ENCODE peak calls at places on chromosomes 5 and 9, in seven cellular contexts. One of them, this sample, is unnamed.

GRCh38 chr5:99640646-99641045 is 711.8 kb upstream of the CHD1 start:
- DNase-seq in NCI-H460: no peak
- DNase-seq in putamen: no peak
- DNase-seq in prostate gland: no peak
- DNase-seq in dorsolateral prefrontal cortex: no peak
- DNase-seq in cardiac muscle cell: no peak
- DNase-seq in ELF-1: no peak
- DNase-seq in this sample: no peak

GRCh38 chr5:111066261-111066938 is 5.1 kb upstream of the TSLP start:
- DNase-seq in NCI-H460: no peak
- DNase-seq in putamen: no peak
- DNase-seq in prostate gland: no peak
- DNase-seq in dorsolateral prefrontal cortex: no peak
- DNase-seq in cardiac muscle cell: peak; percentile 37
- DNase-seq in ELF-1: no peak
- DNase-seq in this sample: no peak

GRCh38 chr9:20948703-20949102 is 82.7 kb downstream of the HACD4 start:
- DNase-seq in NCI-H460: no peak
- DNase-seq in putamen: no peak
- DNase-seq in prostate gland: no peak
- DNase-seq in dorsolateral prefrontal cortex: no peak
- DNase-seq in cardiac muscle cell: no peak
- DNase-seq in ELF-1: no peak
- DNase-seq in this sample: no peak

GRCh38 chr9:133583586-133583985 is 25.6 kb downstream of the FAM163B start:
- DNase-seq in NCI-H460: no peak
- DNase-seq in putamen: no peak
- DNase-seq in prostate gland: no peak
- DNase-seq in dorsolateral prefrontal cortex: no peak
- DNase-seq in cardiac muscle cell: peak; percentile 52
- DNase-seq in ELF-1: no peak
- DNase-seq in this sample: no peak

GRCh38 chr9:115939065-115939765 is 214.4 kb upstream of the PAPPA start:
- DNase-seq in NCI-H460: peak; percentile 48
- DNase-seq in putamen: no peak
- DNase-seq in prostate gland: no peak
- DNase-seq in dorsolateral prefrontal cortex: no peak
- DNase-seq in cardiac muscle cell: peak; percentile 84
- DNase-seq in ELF-1: no peak
- DNase-seq in this sample: peak; percentile 71

GRCh38 chr5:135030123-135030517 is 3.9 kb downstream of the PITX1 start:
- DNase-seq in NCI-H460: no peak
- DNase-seq in putamen: no peak
- DNase-seq in prostate gland: no peak
- DNase-seq in dorsolateral prefrontal cortex: no peak
- DNase-seq in cardiac muscle cell: no peak
- DNase-seq in ELF-1: peak; percentile 59
- DNase-seq in this sample: no peak

GRCh38 chr9:113876806-113877236 is 712 bp downstream of the ZNF618 start:
- DNase-seq in NCI-H460: no peak
- DNase-seq in putamen: no peak
- DNase-seq in prostate gland: no peak
- DNase-seq in dorsolateral prefrontal cortex: no peak
- DNase-seq in cardiac muscle cell: peak; percentile 36
- DNase-seq in ELF-1: no peak
- DNase-seq in this sample: peak; percentile 31

GRCh38 chr5:181164076-181164952 is 16.9 kb downstream of the OR2V2 start:
- DNase-seq in NCI-H460: no peak
- DNase-seq in putamen: no peak
- DNase-seq in prostate gland: no peak
- DNase-seq in dorsolateral prefrontal cortex: no peak
- DNase-seq in cardiac muscle cell: peak; percentile 30
- DNase-seq in ELF-1: peak; percentile 79
- DNase-seq in this sample: no peak

GRCh38 chr5:68435611-68436010 is 220.1 kb downstream of the PIK3R1 start:
- DNase-seq in NCI-H460: no peak
- DNase-seq in putamen: no peak
- DNase-seq in prostate gland: no peak
- DNase-seq in dorsolateral prefrontal cortex: no peak
- DNase-seq in cardiac muscle cell: no peak
- DNase-seq in ELF-1: no peak
- DNase-seq in this sample: no peak

GRCh38 chr5:84213861-84214260 is 170.8 kb downstream of the EDIL3 start:
- DNase-seq in NCI-H460: no peak
- DNase-seq in putamen: no peak
- DNase-seq in prostate gland: no peak
- DNase-seq in dorsolateral prefrontal cortex: no peak
- DNase-seq in cardiac muscle cell: peak; percentile 11
- DNase-seq in ELF-1: no peak
- DNase-seq in this sample: no peak

GRCh38 chr5:32443145-32443540 is 1.4 kb downstream of the ZFR start:
- DNase-seq in NCI-H460: no peak
- DNase-seq in putamen: peak; percentile 21
- DNase-seq in prostate gland: no peak
- DNase-seq in dorsolateral prefrontal cortex: no peak
- DNase-seq in cardiac muscle cell: peak; percentile 21
- DNase-seq in ELF-1: no peak
- DNase-seq in this sample: no peak

GRCh38 chr5:61289241-61289640 is 42.8 kb upstream of the ZSWIM6 start:
- DNase-seq in NCI-H460: no peak
- DNase-seq in putamen: no peak
- DNase-seq in prostate gland: no peak
- DNase-seq in dorsolateral prefrontal cortex: no peak
- DNase-seq in cardiac muscle cell: no peak
- DNase-seq in ELF-1: peak; percentile 72
- DNase-seq in this sample: no peak

GRCh38 chr5:31471916-31472315 is 60.0 kb downstream of the DROSHA start:
- DNase-seq in NCI-H460: no peak
- DNase-seq in putamen: no peak
- DNase-seq in prostate gland: no peak
- DNase-seq in dorsolateral prefrontal cortex: no peak
- DNase-seq in cardiac muscle cell: no peak
- DNase-seq in ELF-1: no peak
- DNase-seq in this sample: peak; percentile 47

GRCh38 chr5:105163547-105163946 is 1601.0 kb upstream of the NUDT12 start:
- DNase-seq in NCI-H460: no peak
- DNase-seq in putamen: no peak
- DNase-seq in prostate gland: no peak
- DNase-seq in dorsolateral prefrontal cortex: no peak
- DNase-seq in cardiac muscle cell: no peak
- DNase-seq in ELF-1: no peak
- DNase-seq in this sample: no peak

GRCh38 chr9:32456564-32456963 is 69.4 kb downstream of the RIGI start:
- DNase-seq in NCI-H460: no peak
- DNase-seq in putamen: no peak
- DNase-seq in prostate gland: no peak
- DNase-seq in dorsolateral prefrontal cortex: no peak
- DNase-seq in cardiac muscle cell: peak; percentile 26
- DNase-seq in ELF-1: no peak
- DNase-seq in this sample: no peak

GRCh38 chr9:13049223-13049622 is 230.3 kb downstream of the MPDZ start:
- DNase-seq in NCI-H460: no peak
- DNase-seq in putamen: no peak
- DNase-seq in prostate gland: no peak
- DNase-seq in dorsolateral prefrontal cortex: no peak
- DNase-seq in cardiac muscle cell: no peak
- DNase-seq in ELF-1: no peak
- DNase-seq in this sample: no peak

GRCh38 chr5:171483453-171484177 is 64.2 kb downstream of the FGF18 start:
- DNase-seq in NCI-H460: no peak
- DNase-seq in putamen: no peak
- DNase-seq in prostate gland: no peak
- DNase-seq in dorsolateral prefrontal cortex: no peak
- DNase-seq in cardiac muscle cell: peak; percentile 94
- DNase-seq in ELF-1: no peak
- DNase-seq in this sample: no peak

GRCh38 chr5:54309751-54310432 is 481 bp downstream of the ARL15 start:
- DNase-seq in NCI-H460: no peak
- DNase-seq in putamen: peak; percentile 23
- DNase-seq in prostate gland: peak; percentile 43
- DNase-seq in dorsolateral prefrontal cortex: peak; percentile 15
- DNase-seq in cardiac muscle cell: peak; percentile 21
- DNase-seq in ELF-1: no peak
- DNase-seq in this sample: no peak

GRCh38 chr5:170629566-170630175 is 125.9 kb downstream of the KCNIP1 start:
- DNase-seq in NCI-H460: no peak
- DNase-seq in putamen: no peak
- DNase-seq in prostate gland: no peak
- DNase-seq in dorsolateral prefrontal cortex: no peak
- DNase-seq in cardiac muscle cell: no peak
- DNase-seq in ELF-1: no peak
- DNase-seq in this sample: no peak

GRCh38 chr9:86732514-86732913 is 214.8 kb downstream of the GAS1 start:
- DNase-seq in NCI-H460: no peak
- DNase-seq in putamen: no peak
- DNase-seq in prostate gland: no peak
- DNase-seq in dorsolateral prefrontal cortex: no peak
- DNase-seq in cardiac muscle cell: peak; percentile 84
- DNase-seq in ELF-1: no peak
- DNase-seq in this sample: peak; percentile 95

GRCh38 chr5:96340357-96340756 is 92.7 kb downstream of the PCSK1 start:
- DNase-seq in NCI-H460: no peak
- DNase-seq in putamen: no peak
- DNase-seq in prostate gland: no peak
- DNase-seq in dorsolateral prefrontal cortex: no peak
- DNase-seq in cardiac muscle cell: peak; percentile 34
- DNase-seq in ELF-1: no peak
- DNase-seq in this sample: no peak

GRCh38 chr9:121240394-121241145 is 27.4 kb upstream of the GSN start:
- DNase-seq in NCI-H460: no peak
- DNase-seq in putamen: no peak
- DNase-seq in prostate gland: no peak
- DNase-seq in dorsolateral prefrontal cortex: no peak
- DNase-seq in cardiac muscle cell: no peak
- DNase-seq in ELF-1: no peak
- DNase-seq in this sample: no peak

GRCh38 chr5:170597109-170597741 is 93.4 kb downstream of the KCNIP1 start:
- DNase-seq in NCI-H460: no peak
- DNase-seq in putamen: peak; percentile 18
- DNase-seq in prostate gland: no peak
- DNase-seq in dorsolateral prefrontal cortex: peak; percentile 43
- DNase-seq in cardiac muscle cell: peak; percentile 18
- DNase-seq in ELF-1: peak; percentile 15
- DNase-seq in this sample: peak; percentile 73

GRCh38 chr9:70093944-70094343 is 50.3 kb downstream of the MAMDC2 start:
- DNase-seq in NCI-H460: no peak
- DNase-seq in putamen: no peak
- DNase-seq in prostate gland: no peak
- DNase-seq in dorsolateral prefrontal cortex: no peak
- DNase-seq in cardiac muscle cell: no peak
- DNase-seq in ELF-1: no peak
- DNase-seq in this sample: peak; percentile 95

GRCh38 chr5:67133217-67133616 is 63.4 kb downstream of the CD180 start:
- DNase-seq in NCI-H460: no peak
- DNase-seq in putamen: no peak
- DNase-seq in prostate gland: no peak
- DNase-seq in dorsolateral prefrontal cortex: no peak
- DNase-seq in cardiac muscle cell: no peak
- DNase-seq in ELF-1: no peak
- DNase-seq in this sample: no peak

GRCh38 chr5:151212361-151212899 is 11.5 kb downstream of the CCDC69 start:
- DNase-seq in NCI-H460: no peak
- DNase-seq in putamen: no peak
- DNase-seq in prostate gland: no peak
- DNase-seq in dorsolateral prefrontal cortex: no peak
- DNase-seq in cardiac muscle cell: no peak
- DNase-seq in ELF-1: no peak
- DNase-seq in this sample: no peak

GRCh38 chr9:92405770-92406169 is 1.4 kb upstream of the OGN start:
- DNase-seq in NCI-H460: no peak
- DNase-seq in putamen: no peak
- DNase-seq in prostate gland: no peak
- DNase-seq in dorsolateral prefrontal cortex: no peak
- DNase-seq in cardiac muscle cell: no peak
- DNase-seq in ELF-1: no peak
- DNase-seq in this sample: no peak

GRCh38 chr9:130447193-130447816 is 2.5 kb downstream of the ASS1 start:
- DNase-seq in NCI-H460: no peak
- DNase-seq in putamen: no peak
- DNase-seq in prostate gland: no peak
- DNase-seq in dorsolateral prefrontal cortex: no peak
- DNase-seq in cardiac muscle cell: no peak
- DNase-seq in ELF-1: no peak
- DNase-seq in this sample: no peak

GRCh38 chr5:83636141-83636540 is 84.5 kb downstream of the HAPLN1 start:
- DNase-seq in NCI-H460: no peak
- DNase-seq in putamen: no peak
- DNase-seq in prostate gland: no peak
- DNase-seq in dorsolateral prefrontal cortex: no peak
- DNase-seq in cardiac muscle cell: peak; percentile 8
- DNase-seq in ELF-1: no peak
- DNase-seq in this sample: no peak